ENCODE peak calls at places on chromosomes 6 and 20, in four cellular contexts. S is HCT116, G is HepG2, R is K562. H is an unnamed sample.

GRCh38 chr6:53982361-53983050 is 128.7 kb upstream of the MLIP start:
- DNase-seq in G (no peak), S (no peak), R (no peak), H (no peak)

GRCh38 chr6:155341130-155341828 is 27.0 kb upstream of the TFB1M start:
- DNase-seq in R (no peak), S (no peak), G (peak; percentile 49), H (no peak)

GRCh38 chr6:168105813-168106660 is 27.0 kb upstream of the FRMD1 start:
- DNase-seq in G (no peak), R (no peak), S (no peak), H (no peak)

GRCh38 chr6:81561071-81561564 is 191.4 kb downstream of the TENT5A start:
- DNase-seq in G (peak; percentile 69), R (no peak), S (peak; percentile 86), H (no peak)

GRCh38 chr6:46367365-46367764 is 123.9 kb downstream of the RCAN2 start:
- DNase-seq in R (no peak), S (no peak), G (no peak), H (no peak)

GRCh38 chr20:2984956-2985661 is 58.3 kb upstream of the GNRH2 start:
- DNase-seq in R (no peak), S (no peak), G (no peak), H (no peak)

GRCh38 chr20:21607971-21608735 is 94.3 kb upstream of the NKX2-2 start:
- DNase-seq in R (no peak), S (no peak), G (no peak), H (no peak)

GRCh38 chr6:1406306-1407058 is 17.1 kb downstream of the FOXF2 start:
- DNase-seq in G (no peak), S (no peak), R (no peak), H (no peak)

GRCh38 chr6:157966990-157967389 is 14.7 kb upstream of the SYNJ2 start:
- DNase-seq in S (no peak), G (peak; percentile 45), R (no peak), H (no peak)

GRCh38 chr6:44024597-44025219 is 102.5 kb downstream of the MRPL14 start:
- DNase-seq in G (no peak), S (no peak), R (no peak), H (no peak)

GRCh38 chr6:112086744-112087135 is 542 bp downstream of the TUBE1 start:
- DNase-seq in S (peak; percentile 34), G (peak; percentile 52), R (peak; percentile 48), H (no peak)

GRCh38 chr20:23640018-23640872 is 2.5 kb upstream of the CST3 start:
- DNase-seq in R (no peak), S (no peak), G (no peak), H (no peak)

GRCh38 chr6:116556065-116556464 is 2.5 kb downstream of the CALHM4 start:
- DNase-seq in R (no peak), S (no peak), G (no peak), H (no peak)

GRCh38 chr6:3455121-3455489 is 1.7 kb downstream of the SLC22A23 start:
- DNase-seq in S (no peak), G (peak; percentile 45), R (no peak), H (no peak)

GRCh38 chr20:57548177-57549058 is 12.5 kb upstream of the PCK1 start:
- DNase-seq in S (no peak), R (no peak), G (no peak), H (no peak)

GRCh38 chr6:133424359-133424758 is 183.2 kb downstream of the EYA4 start:
- DNase-seq in S (no peak), R (no peak), G (no peak), H (no peak)

GRCh38 chr6:116557863-116558262 is 4.3 kb downstream of the CALHM4 start:
- DNase-seq in G (peak; percentile 22), R (no peak), S (peak; percentile 66), H (peak; percentile 51)

GRCh38 chr6:121733216-121733615 is 297.8 kb downstream of the GJA1 start:
- DNase-seq in G (no peak), S (no peak), R (no peak), H (no peak)

GRCh38 chr20:54290636-54291035 is 82.7 kb downstream of the PFDN4 start:
- DNase-seq in S (no peak), G (no peak), R (no peak), H (no peak)

GRCh38 chr20:7375905-7376304 is 564.4 kb downstream of the HAO1 start:
- DNase-seq in R (peak; percentile 6), G (peak; percentile 29), S (peak; percentile 2), H (no peak)

GRCh38 chr6:13873288-13874190 is 51.2 kb upstream of the RNF182 start:
- DNase-seq in G (peak; percentile 69), S (peak; percentile 51), R (peak; percentile 90), H (no peak)

GRCh38 chr6:33988121-33989015 is 157.5 kb downstream of the GRM4 start:
- DNase-seq in G (peak; percentile 96), R (no peak), S (no peak), H (no peak)

GRCh38 chr6:146911635-146912034 is 292.6 kb upstream of the STXBP5 start:
- DNase-seq in R (no peak), G (no peak), S (no peak), H (no peak)

GRCh38 chr6:136788069-136788902 is 4.0 kb downstream of the MAP3K5 start:
- DNase-seq in S (no peak), R (no peak), G (no peak), H (no peak)

GRCh38 chr6:146246028-146246427 is 217.2 kb downstream of the GRM1 start:
- DNase-seq in G (no peak), S (no peak), R (no peak), H (no peak)

GRCh38 chr6:129186988-129187387 is 304.1 kb downstream of the LAMA2 start:
- DNase-seq in G (no peak), R (no peak), S (peak; percentile 73), H (no peak)

GRCh38 chr6:8549381-8549780 is 114.0 kb upstream of the SLC35B3 start:
- DNase-seq in S (no peak), R (no peak), G (no peak), H (no peak)

GRCh38 chr6:163946437-163946836 is 531.9 kb downstream of the QKI start:
- DNase-seq in G (no peak), R (no peak), S (no peak), H (no peak)

GRCh38 chr6:157599191-157599590 is 218.2 kb downstream of the ZDHHC14 start:
- DNase-seq in R (no peak), S (no peak), G (no peak), H (no peak)

GRCh38 chr6:111573892-111574800 is 31.5 kb downstream of the TRAF3IP2 start:
- DNase-seq in R (no peak), G (no peak), S (no peak), H (peak; percentile 78)

GRCh38 chr6:11263185-11263817 is 30.8 kb upstream of the NEDD9 start:
- DNase-seq in S (no peak), R (no peak), G (peak; percentile 44), H (peak; percentile 27)

DNA sequence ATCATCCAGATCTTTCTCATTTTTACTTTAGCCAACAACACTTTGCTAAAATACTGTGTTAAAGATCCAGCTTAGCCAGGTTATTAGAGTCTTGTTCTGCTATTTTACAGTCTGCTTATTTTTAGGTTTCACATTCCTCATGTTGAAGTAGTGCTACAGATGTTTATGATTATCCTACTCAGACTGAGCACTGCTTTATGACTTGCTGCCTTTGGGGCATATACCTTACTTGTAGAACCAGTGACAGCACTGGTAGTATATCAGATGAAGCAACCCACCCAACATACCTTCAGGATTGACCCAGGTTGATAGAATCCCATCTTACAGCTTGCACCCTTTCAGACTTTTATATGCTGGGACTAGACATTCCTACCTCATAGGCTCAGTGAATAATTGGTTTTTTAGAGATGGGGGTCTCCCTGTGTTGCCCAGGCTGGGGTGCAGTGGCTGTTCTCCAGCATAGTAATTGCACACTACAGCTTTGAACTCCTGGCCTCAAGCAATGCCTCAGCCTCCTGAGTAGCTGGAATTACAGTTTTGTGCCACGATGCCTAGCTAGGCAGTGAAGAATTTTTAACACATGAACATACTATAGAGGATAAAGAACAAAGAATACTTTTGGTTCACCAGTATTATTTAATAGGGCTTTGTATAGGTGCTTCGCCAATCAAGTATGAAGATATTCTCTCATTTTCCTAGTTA is 63.8 kb upstream of the DYNLRB1 start:
- DNase-seq in G (no peak), S (no peak), R (no peak), H (no peak)
- TF ChIP-seq TCF7L2 in G (no peak), S (no peak), R (no peak), H (no peak)

GRCh38 chr20:61512475-61512874 is 260.4 kb downstream of the CDH4 start:
- DNase-seq in S (no peak), G (no peak), R (no peak), H (no peak)

GRCh38 chr20:61514805-61515505 is 262.9 kb downstream of the CDH4 start:
- DNase-seq in G (no peak), R (no peak), S (no peak), H (no peak)

GRCh38 chr20:61515922-61516321 is 263.9 kb downstream of the CDH4 start:
- DNase-seq in R (no peak), G (no peak), S (no peak), H (no peak)

GRCh38 chr20:61513124-61514017 is 261.3 kb downstream of the CDH4 start:
- DNase-seq in G (no peak), R (no peak), S (no peak), H (no peak)

GRCh38 chr20:61514018-61514755 is 262.1 kb downstream of the CDH4 start:
- DNase-seq in S (no peak), G (no peak), R (no peak), H (no peak)
- TF ChIP-seq REST in S (no peak), G (no peak), R (no peak), H (no peak)

GRCh38 chr6:16511723-16512584 is 249.3 kb downstream of the ATXN1 start:
- DNase-seq in R (no peak), G (no peak), S (peak; percentile 71), H (no peak)
- TF ChIP-seq TCF7L2 in R (no peak), G (no peak), S (peak; percentile 96), H (peak; percentile 41)

GRCh38 chr6:17865798-17866725 is 121.4 kb downstream of the KIF13A start:
- DNase-seq in G (peak; percentile 53), R (no peak), S (peak; percentile 98), H (peak; percentile 92)
- TF ChIP-seq REST in G (no peak), R (no peak), S (no peak), H (no peak)

DNA sequence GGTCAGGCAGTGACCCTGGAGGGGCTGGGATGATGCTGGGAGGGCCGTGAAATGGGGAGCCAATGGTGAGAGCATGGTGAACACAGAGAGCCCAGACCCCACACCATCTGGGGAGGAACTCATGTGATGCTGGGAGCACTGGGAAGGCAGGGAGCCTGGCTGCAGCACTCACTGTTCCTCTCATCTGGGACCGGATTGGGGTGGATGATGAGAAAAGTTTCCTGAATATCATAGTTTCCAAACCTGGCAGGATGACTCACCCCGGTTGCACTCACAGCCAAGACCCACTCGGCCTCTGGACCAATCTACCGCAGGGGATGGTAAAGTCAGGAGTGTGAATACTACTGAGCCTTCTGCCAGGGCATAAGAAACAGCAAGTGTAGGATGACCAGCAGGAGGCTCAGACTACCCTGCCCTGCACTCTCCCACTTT is 21.8 kb downstream of the ULBP1 start:
- DNase-seq in S (no peak), R (no peak), G (no peak), H (no peak)
- TF ChIP-seq TCF7L2 in S (no peak), R (no peak), G (no peak), H (no peak)